ENCODE peak calls at places on chromosomes 4 and X, in seven cellular contexts. One of them, this sample, is unnamed.
A peak's percentile ranks its signal among the peaks of the same experiment; 100 is the strongest.

GRCh38 chr4:1542516-1543320 is 136.5 kb upstream of the NKX1-1 start:
- DNase-seq in M059J: no peak
- DNase-seq in activated CD4-positive, alpha-beta T cell treated with anti-CD3 and anti-CD28 coated beads for 36 hours: no peak
- DNase-seq in lower lobe of right lung: no peak
- DNase-seq in activated gamma-delta T cell: no peak
- DNase-seq in COR-L47: no peak
- DNase-seq in stomach: no peak
- DNase-seq in this sample: peak; percentile 33

GRCh38 chrX:153669174-153669890 is 4.3 kb downstream of the PNCK start:
- DNase-seq in activated CD4-positive, alpha-beta T cell treated with anti-CD3 and anti-CD28 coated beads for 36 hours: peak; percentile 59
- DNase-seq in activated gamma-delta T cell: no peak
- DNase-seq in stomach: no peak
- DNase-seq in M059J: no peak
- DNase-seq in lower lobe of right lung: no peak
- DNase-seq in COR-L47: no peak
- DNase-seq in this sample: no peak

GRCh38 chr4:98166025-98166730 is 22.9 kb upstream of the STPG2 start:
- DNase-seq in COR-L47: no peak
- DNase-seq in stomach: peak; percentile 86
- DNase-seq in activated gamma-delta T cell: no peak
- DNase-seq in M059J: peak; percentile 90
- DNase-seq in lower lobe of right lung: no peak
- DNase-seq in activated CD4-positive, alpha-beta T cell treated with anti-CD3 and anti-CD28 coated beads for 36 hours: no peak
- DNase-seq in this sample: peak; percentile 75

GRCh38 chr4:100189820-100190642 is at the start of gene DDIT4L:
- DNase-seq in activated gamma-delta T cell: peak; percentile 13
- DNase-seq in stomach: peak; percentile 44
- DNase-seq in COR-L47: no peak
- DNase-seq in lower lobe of right lung: peak; percentile 53
- DNase-seq in M059J: peak; percentile 47
- DNase-seq in activated CD4-positive, alpha-beta T cell treated with anti-CD3 and anti-CD28 coated beads for 36 hours: peak; percentile 31
- DNase-seq in this sample: peak; percentile 49

GRCh38 chr4:14888790-14889189 is 113.5 kb upstream of the CPEB2 start:
- DNase-seq in stomach: no peak
- DNase-seq in lower lobe of right lung: no peak
- DNase-seq in M059J: peak; percentile 5
- DNase-seq in activated CD4-positive, alpha-beta T cell treated with anti-CD3 and anti-CD28 coated beads for 36 hours: no peak
- DNase-seq in COR-L47: no peak
- DNase-seq in activated gamma-delta T cell: no peak
- DNase-seq in this sample: no peak

GRCh38 chr4:174217273-174218126 is 66.0 kb downstream of the FBXO8 start:
- DNase-seq in stomach: no peak
- DNase-seq in activated gamma-delta T cell: peak; percentile 4
- DNase-seq in M059J: peak; percentile 74
- DNase-seq in activated CD4-positive, alpha-beta T cell treated with anti-CD3 and anti-CD28 coated beads for 36 hours: peak; percentile 27
- DNase-seq in lower lobe of right lung: no peak
- DNase-seq in COR-L47: no peak
- DNase-seq in this sample: peak; percentile 73

GRCh38 chr4:187887886-187888285 is 107.7 kb upstream of the ZFP42 start:
- DNase-seq in COR-L47: no peak
- DNase-seq in activated gamma-delta T cell: no peak
- DNase-seq in activated CD4-positive, alpha-beta T cell treated with anti-CD3 and anti-CD28 coated beads for 36 hours: no peak
- DNase-seq in M059J: no peak
- DNase-seq in lower lobe of right lung: no peak
- DNase-seq in stomach: no peak
- DNase-seq in this sample: no peak

GRCh38 chr4:28654618-28655017 is 1794.0 kb downstream of the STIM2 start:
- DNase-seq in lower lobe of right lung: no peak
- DNase-seq in activated gamma-delta T cell: no peak
- DNase-seq in COR-L47: no peak
- DNase-seq in M059J: no peak
- DNase-seq in activated CD4-positive, alpha-beta T cell treated with anti-CD3 and anti-CD28 coated beads for 36 hours: no peak
- DNase-seq in stomach: no peak
- DNase-seq in this sample: no peak

GRCh38 chrX:56797966-56798711 is 69.1 kb downstream of the NBDY start:
- DNase-seq in activated CD4-positive, alpha-beta T cell treated with anti-CD3 and anti-CD28 coated beads for 36 hours: no peak
- DNase-seq in activated gamma-delta T cell: no peak
- DNase-seq in lower lobe of right lung: no peak
- DNase-seq in stomach: peak; percentile 26
- DNase-seq in M059J: peak; percentile 48
- DNase-seq in COR-L47: no peak
- DNase-seq in this sample: no peak

GRCh38 chr4:73851293-73851692 is 1.8 kb upstream of the PF4V1 start:
- DNase-seq in lower lobe of right lung: no peak
- DNase-seq in activated gamma-delta T cell: no peak
- DNase-seq in M059J: no peak
- DNase-seq in activated CD4-positive, alpha-beta T cell treated with anti-CD3 and anti-CD28 coated beads for 36 hours: no peak
- DNase-seq in stomach: no peak
- DNase-seq in COR-L47: no peak
- DNase-seq in this sample: no peak

GRCh38 chr4:106809083-106809482 is 227.0 kb downstream of the DKK2 start:
- DNase-seq in activated gamma-delta T cell: no peak
- DNase-seq in M059J: peak; percentile 63
- DNase-seq in COR-L47: no peak
- DNase-seq in stomach: no peak
- DNase-seq in activated CD4-positive, alpha-beta T cell treated with anti-CD3 and anti-CD28 coated beads for 36 hours: no peak
- DNase-seq in lower lobe of right lung: no peak
- DNase-seq in this sample: no peak

GRCh38 chrX:38940547-38940946 is 139.3 kb downstream of the MID1IP1 start:
- DNase-seq in activated gamma-delta T cell: no peak
- DNase-seq in activated CD4-positive, alpha-beta T cell treated with anti-CD3 and anti-CD28 coated beads for 36 hours: no peak
- DNase-seq in stomach: no peak
- DNase-seq in lower lobe of right lung: no peak
- DNase-seq in COR-L47: no peak
- DNase-seq in M059J: no peak
- DNase-seq in this sample: no peak

GRCh38 chrX:40068048-40068447 is 29.7 kb downstream of the BCOR start:
- DNase-seq in COR-L47: peak; percentile 19
- DNase-seq in activated CD4-positive, alpha-beta T cell treated with anti-CD3 and anti-CD28 coated beads for 36 hours: no peak
- DNase-seq in activated gamma-delta T cell: no peak
- DNase-seq in M059J: peak; percentile 58
- DNase-seq in stomach: no peak
- DNase-seq in lower lobe of right lung: no peak
- DNase-seq in this sample: no peak

GRCh38 chr4:150244600-150244999 is 166.4 kb downstream of the DCLK2 start:
- DNase-seq in activated CD4-positive, alpha-beta T cell treated with anti-CD3 and anti-CD28 coated beads for 36 hours: no peak
- DNase-seq in lower lobe of right lung: no peak
- DNase-seq in M059J: peak; percentile 64
- DNase-seq in COR-L47: peak; percentile 74
- DNase-seq in stomach: no peak
- DNase-seq in activated gamma-delta T cell: no peak
- DNase-seq in this sample: no peak

GRCh38 chr4:5500165-5500564 is 208.2 kb downstream of the EVC2 start:
- DNase-seq in COR-L47: no peak
- DNase-seq in activated CD4-positive, alpha-beta T cell treated with anti-CD3 and anti-CD28 coated beads for 36 hours: no peak
- DNase-seq in M059J: peak; percentile 42
- DNase-seq in activated gamma-delta T cell: no peak
- DNase-seq in stomach: no peak
- DNase-seq in lower lobe of right lung: no peak
- DNase-seq in this sample: no peak

GRCh38 chr4:100168521-100168920 is 21.7 kb downstream of the DDIT4L start:
- DNase-seq in lower lobe of right lung: no peak
- DNase-seq in stomach: no peak
- DNase-seq in COR-L47: no peak
- DNase-seq in activated gamma-delta T cell: no peak
- DNase-seq in activated CD4-positive, alpha-beta T cell treated with anti-CD3 and anti-CD28 coated beads for 36 hours: no peak
- DNase-seq in M059J: peak; percentile 54
- DNase-seq in this sample: no peak

GRCh38 chrX:16305187-16305586 is 137.9 kb downstream of the MAGEB17 start:
- DNase-seq in M059J: no peak
- DNase-seq in lower lobe of right lung: no peak
- DNase-seq in stomach: no peak
- DNase-seq in activated CD4-positive, alpha-beta T cell treated with anti-CD3 and anti-CD28 coated beads for 36 hours: no peak
- DNase-seq in COR-L47: no peak
- DNase-seq in activated gamma-delta T cell: no peak
- DNase-seq in this sample: no peak

GRCh38 chrX:133527415-133527814 is 112.1 kb upstream of the GPC4 start:
- DNase-seq in lower lobe of right lung: no peak
- DNase-seq in activated gamma-delta T cell: no peak
- DNase-seq in stomach: no peak
- DNase-seq in COR-L47: no peak
- DNase-seq in activated CD4-positive, alpha-beta T cell treated with anti-CD3 and anti-CD28 coated beads for 36 hours: no peak
- DNase-seq in M059J: no peak
- DNase-seq in this sample: no peak

GRCh38 chr4:140703463-140703862 is 52.7 kb downstream of the TBC1D9 start:
- DNase-seq in activated gamma-delta T cell: no peak
- DNase-seq in COR-L47: no peak
- DNase-seq in M059J: peak; percentile 47
- DNase-seq in activated CD4-positive, alpha-beta T cell treated with anti-CD3 and anti-CD28 coated beads for 36 hours: no peak
- DNase-seq in lower lobe of right lung: no peak
- DNase-seq in stomach: no peak
- DNase-seq in this sample: no peak

GRCh38 chr4:1540601-1541375 is 134.5 kb upstream of the NKX1-1 start:
- DNase-seq in COR-L47: no peak
- DNase-seq in stomach: no peak
- DNase-seq in lower lobe of right lung: no peak
- DNase-seq in activated gamma-delta T cell: no peak
- DNase-seq in M059J: no peak
- DNase-seq in activated CD4-positive, alpha-beta T cell treated with anti-CD3 and anti-CD28 coated beads for 36 hours: no peak
- DNase-seq in this sample: peak; percentile 33

GRCh38 chr4:1041936-1042330 is 30.5 kb downstream of the FGFRL1 start:
- DNase-seq in lower lobe of right lung: peak; percentile 42
- DNase-seq in M059J: no peak
- DNase-seq in stomach: no peak
- DNase-seq in activated gamma-delta T cell: no peak
- DNase-seq in COR-L47: no peak
- DNase-seq in activated CD4-positive, alpha-beta T cell treated with anti-CD3 and anti-CD28 coated beads for 36 hours: no peak
- DNase-seq in this sample: peak; percentile 39

GRCh38 chr4:54073481-54073880 is 9.1 kb upstream of the CHIC2 start:
- DNase-seq in COR-L47: no peak
- DNase-seq in lower lobe of right lung: no peak
- DNase-seq in stomach: no peak
- DNase-seq in activated CD4-positive, alpha-beta T cell treated with anti-CD3 and anti-CD28 coated beads for 36 hours: no peak
- DNase-seq in M059J: peak; percentile 41
- DNase-seq in activated gamma-delta T cell: no peak
- DNase-seq in this sample: no peak

GRCh38 chr4:179447308-179447707 is 2005.1 kb upstream of the AGA start:
- DNase-seq in activated gamma-delta T cell: no peak
- DNase-seq in M059J: peak; percentile 20
- DNase-seq in COR-L47: no peak
- DNase-seq in stomach: no peak
- DNase-seq in activated CD4-positive, alpha-beta T cell treated with anti-CD3 and anti-CD28 coated beads for 36 hours: no peak
- DNase-seq in lower lobe of right lung: no peak
- DNase-seq in this sample: no peak

GRCh38 chr4:150822407-150822806 is 192.7 kb downstream of the LRBA start:
- DNase-seq in activated CD4-positive, alpha-beta T cell treated with anti-CD3 and anti-CD28 coated beads for 36 hours: no peak
- DNase-seq in COR-L47: no peak
- DNase-seq in M059J: no peak
- DNase-seq in stomach: no peak
- DNase-seq in activated gamma-delta T cell: no peak
- DNase-seq in lower lobe of right lung: no peak
- DNase-seq in this sample: no peak